ENCODE peak calls at places on chromosome 1, in eight cellular contexts. W is T-helper 9 cell, R is NCI-H1105 treated with DMSO at 0.1 percent for 48 hours, L is fibroblast of the conjunctiva, G is EH, B is bronchial epithelial cell, C is foreskin melanocyte, O is T-helper 17 cell. M is an unnamed sample.

GRCh38 chr1:93113127-93113526 is 34.0 kb downstream of the MTF2 start:
- DNase-seq in W (no peak), R (no peak), L (no peak), G (no peak), B (no peak), C (no peak), O (no peak), M (no peak)

GRCh38 chr1:21539933-21540332 is 30.7 kb downstream of the ALPL start:
- DNase-seq in W (no peak), R (no peak), L (no peak), G (peak), B (no peak), C (no peak), O (no peak), M (peak)

GRCh38 chr1:111507411-111508201 is 4.2 kb upstream of the ADORA3 start:
- DNase-seq in W (peak), R (no peak), L (peak), G (peak), B (peak), C (no peak), O (no peak), M (peak)

GRCh38 chr1:167446946-167447345 is 71.4 kb downstream of the CD247 start:
- DNase-seq in W (no peak), R (no peak), L (no peak), G (no peak), B (no peak), C (no peak), O (no peak), M (no peak)

GRCh38 chr1:47393141-47393540 is 22.9 kb upstream of the FOXE3 start:
- DNase-seq in W (no peak), R (no peak), L (no peak), G (no peak), B (peak), C (no peak), O (no peak), M (no peak)

GRCh38 chr1:95953005-95953404 is 719.0 kb downstream of the RWDD3 start:
- DNase-seq in W (no peak), R (peak), L (no peak), G (no peak), B (no peak), C (no peak), O (no peak), M (peak)

GRCh38 chr1:20242890-20243479 is 47.7 kb upstream of the VWA5B1 start:
- DNase-seq in W (no peak), R (no peak), L (no peak), G (no peak), B (no peak), C (no peak), O (no peak), M (no peak)

GRCh38 chr1:228417471-228418203 is 976 bp upstream of the TRIM17 start:
- DNase-seq in W (no peak), R (no peak), L (no peak), G (peak), B (peak), C (no peak), O (no peak), M (no peak)

GRCh38 chr1:222057162-222057561 is 315.3 kb upstream of the DUSP10 start:
- DNase-seq in W (no peak), R (no peak), L (no peak), G (no peak), B (no peak), C (no peak), O (no peak), M (no peak)

GRCh38 chr1:201628490-201628889 is 89.6 kb downstream of the NAV1 start:
- DNase-seq in W (no peak), R (peak), L (no peak), G (no peak), B (no peak), C (no peak), O (no peak), M (peak)

M was measured in ELF-1.